ENCODE peak calls at places on chromosome 3, in eight cellular contexts. One of them, this sample, is unnamed.

GRCh38 chr3:181278468-181279238 is 289.1 kb upstream of the DNAJC19 start:
- DNase-seq in mesendoderm: no peak
- DNase-seq in CD8-positive, alpha-beta memory T cell: no peak
- DNase-seq in astrocyte of the spinal cord: peak
- DNase-seq in foreskin fibroblast: no peak
- DNase-seq in adipocyte: peak
- DNase-seq in A549: no peak
- DNase-seq in fibroblast of lung: no peak
- DNase-seq in this sample: no peak

GRCh38 chr3:122908251-122908650 is 113.4 kb downstream of the SLC49A4 start:
- DNase-seq in astrocyte of the spinal cord: no peak
- DNase-seq in A549: no peak
- DNase-seq in CD8-positive, alpha-beta memory T cell: no peak
- DNase-seq in mesendoderm: peak
- DNase-seq in fibroblast of lung: no peak
- DNase-seq in adipocyte: no peak
- DNase-seq in foreskin fibroblast: no peak
- DNase-seq in this sample: no peak

GRCh38 chr3:117399311-117400068 is 689.9 kb downstream of the TUSC7 start:
- DNase-seq in fibroblast of lung: peak
- DNase-seq in adipocyte: peak
- DNase-seq in A549: no peak
- DNase-seq in mesendoderm: peak
- DNase-seq in astrocyte of the spinal cord: peak
- DNase-seq in CD8-positive, alpha-beta memory T cell: no peak
- DNase-seq in foreskin fibroblast: peak
- DNase-seq in this sample: peak

GRCh38 chr3:189236352-189236751 is 64.6 kb downstream of the TPRG1 start:
- DNase-seq in CD8-positive, alpha-beta memory T cell: no peak
- DNase-seq in A549: no peak
- DNase-seq in adipocyte: no peak
- DNase-seq in mesendoderm: no peak
- DNase-seq in astrocyte of the spinal cord: no peak
- DNase-seq in foreskin fibroblast: no peak
- DNase-seq in fibroblast of lung: no peak
- DNase-seq in this sample: no peak

GRCh38 chr3:64214697-64215018 is 10.6 kb downstream of the PRICKLE2 start:
- DNase-seq in CD8-positive, alpha-beta memory T cell: no peak
- DNase-seq in adipocyte: no peak
- DNase-seq in astrocyte of the spinal cord: no peak
- DNase-seq in A549: no peak
- DNase-seq in mesendoderm: no peak
- DNase-seq in foreskin fibroblast: no peak
- DNase-seq in fibroblast of lung: peak
- DNase-seq in this sample: no peak

GRCh38 chr3:56536735-56537134 is 20.2 kb upstream of the CCDC66 start:
- DNase-seq in adipocyte: no peak
- DNase-seq in astrocyte of the spinal cord: no peak
- DNase-seq in fibroblast of lung: no peak
- DNase-seq in foreskin fibroblast: no peak
- DNase-seq in mesendoderm: no peak
- DNase-seq in CD8-positive, alpha-beta memory T cell: no peak
- DNase-seq in A549: no peak
- DNase-seq in this sample: no peak

GRCh38 chr3:135868801-135869200 is 96.7 kb upstream of the PPP2R3A start:
- DNase-seq in astrocyte of the spinal cord: no peak
- DNase-seq in A549: no peak
- DNase-seq in adipocyte: no peak
- DNase-seq in foreskin fibroblast: no peak
- DNase-seq in CD8-positive, alpha-beta memory T cell: no peak
- DNase-seq in fibroblast of lung: no peak
- DNase-seq in mesendoderm: no peak
- DNase-seq in this sample: no peak

GRCh38 chr3:188338081-188338480 is 184.1 kb downstream of the LPP start:
- DNase-seq in adipocyte: peak
- DNase-seq in foreskin fibroblast: no peak
- DNase-seq in astrocyte of the spinal cord: no peak
- DNase-seq in mesendoderm: no peak
- DNase-seq in CD8-positive, alpha-beta memory T cell: no peak
- DNase-seq in A549: no peak
- DNase-seq in fibroblast of lung: peak
- DNase-seq in this sample: no peak

GRCh38 chr3:38649500-38650247 is at the start of gene SCN5A:
- DNase-seq in foreskin fibroblast: peak
- DNase-seq in mesendoderm: peak
- DNase-seq in A549: peak
- DNase-seq in adipocyte: peak
- DNase-seq in fibroblast of lung: no peak
- DNase-seq in astrocyte of the spinal cord: no peak
- DNase-seq in CD8-positive, alpha-beta memory T cell: peak
- DNase-seq in this sample: peak

GRCh38 chr3:115323380-115323779 is 176.3 kb upstream of the ZBTB20 start:
- DNase-seq in fibroblast of lung: no peak
- DNase-seq in astrocyte of the spinal cord: no peak
- DNase-seq in mesendoderm: no peak
- DNase-seq in A549: no peak
- DNase-seq in adipocyte: peak
- DNase-seq in foreskin fibroblast: peak
- DNase-seq in CD8-positive, alpha-beta memory T cell: no peak
- DNase-seq in this sample: no peak

GRCh38 chr3:114506622-114507300 is 212.9 kb downstream of the TIGIT start:
- DNase-seq in mesendoderm: no peak
- DNase-seq in adipocyte: peak
- DNase-seq in fibroblast of lung: peak
- DNase-seq in astrocyte of the spinal cord: peak
- DNase-seq in foreskin fibroblast: peak
- DNase-seq in CD8-positive, alpha-beta memory T cell: no peak
- DNase-seq in A549: no peak
- DNase-seq in this sample: no peak

GRCh38 chr3:186281172-186281571 is 80.9 kb downstream of the DGKG start:
- DNase-seq in A549: peak
- DNase-seq in adipocyte: peak
- DNase-seq in CD8-positive, alpha-beta memory T cell: no peak
- DNase-seq in fibroblast of lung: peak
- DNase-seq in mesendoderm: no peak
- DNase-seq in astrocyte of the spinal cord: peak
- DNase-seq in foreskin fibroblast: peak
- DNase-seq in this sample: peak

GRCh38 chr3:172258616-172259015 is 189.6 kb downstream of the GHSR start:
- DNase-seq in A549: no peak
- DNase-seq in fibroblast of lung: peak
- DNase-seq in astrocyte of the spinal cord: peak
- DNase-seq in foreskin fibroblast: no peak
- DNase-seq in mesendoderm: no peak
- DNase-seq in adipocyte: no peak
- DNase-seq in CD8-positive, alpha-beta memory T cell: no peak
- DNase-seq in this sample: no peak

GRCh38 chr3:58158427-58159153 is 52.2 kb downstream of the DNASE1L3 start:
- DNase-seq in mesendoderm: no peak
- DNase-seq in fibroblast of lung: no peak
- DNase-seq in CD8-positive, alpha-beta memory T cell: no peak
- DNase-seq in astrocyte of the spinal cord: no peak
- DNase-seq in A549: no peak
- DNase-seq in adipocyte: no peak
- DNase-seq in foreskin fibroblast: no peak
- DNase-seq in this sample: no peak

GRCh38 chr3:64445318-64446300 is 220.3 kb upstream of the PRICKLE2 start:
- DNase-seq in CD8-positive, alpha-beta memory T cell: no peak
- DNase-seq in foreskin fibroblast: no peak
- DNase-seq in mesendoderm: peak
- DNase-seq in fibroblast of lung: peak
- DNase-seq in A549: peak
- DNase-seq in adipocyte: peak
- DNase-seq in astrocyte of the spinal cord: no peak
- DNase-seq in this sample: peak

GRCh38 chr3:122589297-122589696 is 11.8 kb downstream of the PARP15 start:
- DNase-seq in CD8-positive, alpha-beta memory T cell: no peak
- DNase-seq in A549: no peak
- DNase-seq in adipocyte: no peak
- DNase-seq in foreskin fibroblast: no peak
- DNase-seq in astrocyte of the spinal cord: no peak
- DNase-seq in fibroblast of lung: no peak
- DNase-seq in mesendoderm: no peak
- DNase-seq in this sample: no peak

GRCh38 chr3:13053915-13054704 is 19.1 kb downstream of the IQSEC1 start:
- DNase-seq in adipocyte: no peak
- DNase-seq in A549: no peak
- DNase-seq in mesendoderm: no peak
- DNase-seq in astrocyte of the spinal cord: no peak
- DNase-seq in fibroblast of lung: no peak
- DNase-seq in foreskin fibroblast: no peak
- DNase-seq in CD8-positive, alpha-beta memory T cell: no peak
- DNase-seq in this sample: no peak

GRCh38 chr3:53803124-53803815 is 42.9 kb downstream of the CHDH start:
- DNase-seq in fibroblast of lung: no peak
- DNase-seq in CD8-positive, alpha-beta memory T cell: no peak
- DNase-seq in adipocyte: no peak
- DNase-seq in A549: no peak
- DNase-seq in mesendoderm: peak
- DNase-seq in astrocyte of the spinal cord: no peak
- DNase-seq in foreskin fibroblast: no peak
- DNase-seq in this sample: no peak

GRCh38 chr3:77772459-77772858 is 732.6 kb downstream of the ROBO2 start:
- DNase-seq in adipocyte: no peak
- DNase-seq in foreskin fibroblast: no peak
- DNase-seq in mesendoderm: no peak
- DNase-seq in CD8-positive, alpha-beta memory T cell: no peak
- DNase-seq in A549: no peak
- DNase-seq in fibroblast of lung: no peak
- DNase-seq in astrocyte of the spinal cord: no peak
- DNase-seq in this sample: no peak

GRCh38 chr3:52488746-52489145 is 6.4 kb upstream of the STAB1 start:
- DNase-seq in mesendoderm: no peak
- DNase-seq in CD8-positive, alpha-beta memory T cell: no peak
- DNase-seq in astrocyte of the spinal cord: no peak
- DNase-seq in foreskin fibroblast: no peak
- DNase-seq in A549: no peak
- DNase-seq in fibroblast of lung: no peak
- DNase-seq in adipocyte: no peak
- DNase-seq in this sample: no peak

GRCh38 chr3:196220587-196220986 is 4.3 kb downstream of the SLC51A start:
- DNase-seq in CD8-positive, alpha-beta memory T cell: no peak
- DNase-seq in adipocyte: no peak
- DNase-seq in astrocyte of the spinal cord: no peak
- DNase-seq in fibroblast of lung: no peak
- DNase-seq in mesendoderm: no peak
- DNase-seq in foreskin fibroblast: no peak
- DNase-seq in A549: no peak
- DNase-seq in this sample: no peak

GRCh38 chr3:178777718-178778411 is 241.6 kb downstream of the KCNMB2 start:
- DNase-seq in foreskin fibroblast: peak
- DNase-seq in fibroblast of lung: peak
- DNase-seq in mesendoderm: no peak
- DNase-seq in A549: peak
- DNase-seq in adipocyte: peak
- DNase-seq in CD8-positive, alpha-beta memory T cell: no peak
- DNase-seq in astrocyte of the spinal cord: peak
- DNase-seq in this sample: peak

GRCh38 chr3:107977571-107977970 is 113.3 kb downstream of the CD47 start:
- DNase-seq in A549: no peak
- DNase-seq in adipocyte: no peak
- DNase-seq in astrocyte of the spinal cord: no peak
- DNase-seq in foreskin fibroblast: no peak
- DNase-seq in mesendoderm: no peak
- DNase-seq in CD8-positive, alpha-beta memory T cell: no peak
- DNase-seq in fibroblast of lung: no peak
- DNase-seq in this sample: no peak

GRCh38 chr3:188807002-188807401 is 364.8 kb upstream of the TPRG1 start:
- DNase-seq in CD8-positive, alpha-beta memory T cell: no peak
- DNase-seq in astrocyte of the spinal cord: peak
- DNase-seq in adipocyte: peak
- DNase-seq in foreskin fibroblast: no peak
- DNase-seq in A549: peak
- DNase-seq in mesendoderm: peak
- DNase-seq in fibroblast of lung: peak
- DNase-seq in this sample: no peak

GRCh38 chr3:195094211-195094921 is 176.6 kb downstream of the XXYLT1 start:
- DNase-seq in foreskin fibroblast: no peak
- DNase-seq in astrocyte of the spinal cord: no peak
- DNase-seq in mesendoderm: peak
- DNase-seq in adipocyte: peak
- DNase-seq in fibroblast of lung: no peak
- DNase-seq in A549: no peak
- DNase-seq in CD8-positive, alpha-beta memory T cell: no peak
- DNase-seq in this sample: no peak

GRCh38 chr3:42652251-42652610 is 1.3 kb upstream of the ZBTB47 start:
- DNase-seq in A549: no peak
- DNase-seq in adipocyte: no peak
- DNase-seq in astrocyte of the spinal cord: no peak
- DNase-seq in foreskin fibroblast: no peak
- DNase-seq in CD8-positive, alpha-beta memory T cell: no peak
- DNase-seq in mesendoderm: no peak
- DNase-seq in fibroblast of lung: no peak
- DNase-seq in this sample: no peak
- H3K4me3 ChIP-seq in A549: no peak
- H3K4me3 ChIP-seq in adipocyte: peak
- H3K4me3 ChIP-seq in astrocyte of the spinal cord: peak
- H3K4me3 ChIP-seq in foreskin fibroblast: peak
- H3K4me3 ChIP-seq in CD8-positive, alpha-beta memory T cell: no peak
- H3K4me3 ChIP-seq in mesendoderm: no peak
- H3K4me3 ChIP-seq in fibroblast of lung: peak
- H3K4me3 ChIP-seq in this sample: peak

GRCh38 chr3:134149286-134149685 is 101.4 kb downstream of the RYK start:
- DNase-seq in mesendoderm: no peak
- DNase-seq in astrocyte of the spinal cord: no peak
- DNase-seq in A549: no peak
- DNase-seq in adipocyte: no peak
- DNase-seq in CD8-positive, alpha-beta memory T cell: no peak
- DNase-seq in foreskin fibroblast: no peak
- DNase-seq in fibroblast of lung: no peak
- DNase-seq in this sample: no peak
- H3K4me3 ChIP-seq in mesendoderm: no peak
- H3K4me3 ChIP-seq in astrocyte of the spinal cord: no peak
- H3K4me3 ChIP-seq in A549: no peak
- H3K4me3 ChIP-seq in adipocyte: no peak
- H3K4me3 ChIP-seq in CD8-positive, alpha-beta memory T cell: no peak
- H3K4me3 ChIP-seq in foreskin fibroblast: no peak
- H3K4me3 ChIP-seq in fibroblast of lung: no peak
- H3K4me3 ChIP-seq in this sample: no peak

DNA sequence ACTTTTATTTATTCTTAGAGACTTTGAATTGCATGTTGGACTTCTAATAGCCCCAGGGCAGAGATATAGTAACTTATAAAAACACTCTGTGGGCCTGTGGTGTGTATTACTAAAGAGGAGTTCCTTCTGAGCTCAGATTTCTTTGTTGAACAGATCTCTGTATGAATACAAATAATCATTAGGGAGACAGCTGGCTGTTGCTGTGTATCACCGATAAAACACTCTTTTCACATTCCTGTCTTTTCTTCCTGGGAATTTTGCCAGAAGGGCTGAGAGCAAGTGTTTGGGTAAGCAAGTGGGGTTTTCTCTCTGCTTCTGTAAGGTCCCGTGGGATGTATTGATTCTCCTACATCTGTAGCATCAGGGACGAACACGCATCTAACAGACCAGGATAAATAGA is 226.1 kb upstream of the CD96 start:
- DNase-seq in CD8-positive, alpha-beta memory T cell: no peak
- DNase-seq in fibroblast of lung: peak
- DNase-seq in adipocyte: peak
- DNase-seq in astrocyte of the spinal cord: peak
- DNase-seq in foreskin fibroblast: peak
- DNase-seq in A549: no peak
- DNase-seq in mesendoderm: no peak
- DNase-seq in this sample: no peak
- H3K4me3 ChIP-seq in CD8-positive, alpha-beta memory T cell: no peak
- H3K4me3 ChIP-seq in fibroblast of lung: no peak
- H3K4me3 ChIP-seq in adipocyte: no peak
- H3K4me3 ChIP-seq in astrocyte of the spinal cord: no peak
- H3K4me3 ChIP-seq in foreskin fibroblast: no peak
- H3K4me3 ChIP-seq in A549: no peak
- H3K4me3 ChIP-seq in mesendoderm: no peak
- H3K4me3 ChIP-seq in this sample: no peak

GRCh38 chr3:126181398-126181725 is 976 bp upstream of the ALDH1L1 start:
- DNase-seq in foreskin fibroblast: no peak
- DNase-seq in A549: no peak
- DNase-seq in fibroblast of lung: no peak
- DNase-seq in astrocyte of the spinal cord: no peak
- DNase-seq in mesendoderm: no peak
- DNase-seq in adipocyte: no peak
- DNase-seq in CD8-positive, alpha-beta memory T cell: no peak
- DNase-seq in this sample: no peak
- H3K4me3 ChIP-seq in foreskin fibroblast: no peak
- H3K4me3 ChIP-seq in A549: no peak
- H3K4me3 ChIP-seq in fibroblast of lung: no peak
- H3K4me3 ChIP-seq in astrocyte of the spinal cord: no peak
- H3K4me3 ChIP-seq in mesendoderm: no peak
- H3K4me3 ChIP-seq in adipocyte: peak
- H3K4me3 ChIP-seq in CD8-positive, alpha-beta memory T cell: no peak
- H3K4me3 ChIP-seq in this sample: no peak